ENCODE peak calls at places on chromosomes 4 and X, in ten cellular contexts. One of them, this sample, is unnamed.

GRCh38 chr4:83115000-83115399 is 471 bp upstream of the PLAC8 start:
- DNase-seq in CD4-positive, alpha-beta T cell: no peak
- DNase-seq in cardiac muscle cell: no peak
- DNase-seq in choroid plexus epithelial cell: peak; percentile 74
- DNase-seq in H9: no peak
- DNase-seq in cardiac fibroblast: peak; percentile 47
- DNase-seq in astrocyte of the spinal cord: peak; percentile 38
- DNase-seq in GM20000: no peak
- DNase-seq in WTC11: no peak
- DNase-seq in DND-41: no peak
- DNase-seq in this sample: no peak

GRCh38 chrX:42772874-42773273 is 5.1 kb downstream of the PPP1R2C start:
- DNase-seq in CD4-positive, alpha-beta T cell: no peak
- DNase-seq in cardiac muscle cell: no peak
- DNase-seq in choroid plexus epithelial cell: no peak
- DNase-seq in H9: no peak
- DNase-seq in cardiac fibroblast: no peak
- DNase-seq in astrocyte of the spinal cord: no peak
- DNase-seq in GM20000: no peak
- DNase-seq in WTC11: no peak
- DNase-seq in DND-41: no peak
- DNase-seq in this sample: no peak

GRCh38 chr4:101651778-101652177 is 138.8 kb upstream of the BANK1 start:
- DNase-seq in CD4-positive, alpha-beta T cell: no peak
- DNase-seq in cardiac muscle cell: peak; percentile 62
- DNase-seq in choroid plexus epithelial cell: no peak
- DNase-seq in H9: no peak
- DNase-seq in cardiac fibroblast: no peak
- DNase-seq in astrocyte of the spinal cord: no peak
- DNase-seq in GM20000: no peak
- DNase-seq in WTC11: no peak
- DNase-seq in DND-41: no peak
- DNase-seq in this sample: no peak

GRCh38 chr4:182143086-182143821 is 99.9 kb upstream of the TENM3 start:
- DNase-seq in CD4-positive, alpha-beta T cell: no peak
- DNase-seq in cardiac muscle cell: peak; percentile 12
- DNase-seq in choroid plexus epithelial cell: peak; percentile 25
- DNase-seq in H9: no peak
- DNase-seq in cardiac fibroblast: peak; percentile 23
- DNase-seq in astrocyte of the spinal cord: peak; percentile 28
- DNase-seq in GM20000: no peak
- DNase-seq in WTC11: peak; percentile 17
- DNase-seq in DND-41: no peak
- DNase-seq in this sample: no peak

GRCh38 chr4:35772291-35772690 is 472.0 kb downstream of the ARAP2 start:
- DNase-seq in CD4-positive, alpha-beta T cell: no peak
- DNase-seq in cardiac muscle cell: no peak
- DNase-seq in choroid plexus epithelial cell: no peak
- DNase-seq in H9: no peak
- DNase-seq in cardiac fibroblast: no peak
- DNase-seq in astrocyte of the spinal cord: peak; percentile 25
- DNase-seq in GM20000: no peak
- DNase-seq in WTC11: no peak
- DNase-seq in DND-41: no peak
- DNase-seq in this sample: no peak

GRCh38 chr4:48058620-48059530 is 42.3 kb downstream of the NIPAL1 start:
- DNase-seq in CD4-positive, alpha-beta T cell: no peak
- DNase-seq in cardiac muscle cell: no peak
- DNase-seq in choroid plexus epithelial cell: peak; percentile 9
- DNase-seq in H9: no peak
- DNase-seq in cardiac fibroblast: no peak
- DNase-seq in astrocyte of the spinal cord: no peak
- DNase-seq in GM20000: no peak
- DNase-seq in WTC11: no peak
- DNase-seq in DND-41: no peak
- DNase-seq in this sample: no peak

GRCh38 chrX:115330498-115331138 is 41.1 kb downstream of the LUZP4 start:
- DNase-seq in CD4-positive, alpha-beta T cell: no peak
- DNase-seq in cardiac muscle cell: peak; percentile 79
- DNase-seq in choroid plexus epithelial cell: peak; percentile 80
- DNase-seq in H9: peak; percentile 64
- DNase-seq in cardiac fibroblast: peak; percentile 81
- DNase-seq in astrocyte of the spinal cord: peak; percentile 70
- DNase-seq in GM20000: peak; percentile 50
- DNase-seq in WTC11: peak; percentile 18
- DNase-seq in DND-41: peak; percentile 10
- DNase-seq in this sample: peak; percentile 66

GRCh38 chr4:15691346-15692140 is 9.9 kb downstream of the FAM200B start:
- DNase-seq in CD4-positive, alpha-beta T cell: no peak
- DNase-seq in cardiac muscle cell: no peak
- DNase-seq in choroid plexus epithelial cell: peak; percentile 64
- DNase-seq in H9: no peak
- DNase-seq in cardiac fibroblast: peak; percentile 44
- DNase-seq in astrocyte of the spinal cord: peak; percentile 61
- DNase-seq in GM20000: no peak
- DNase-seq in WTC11: no peak
- DNase-seq in DND-41: no peak
- DNase-seq in this sample: no peak

GRCh38 chrX:111447298-111447697 is 35.3 kb upstream of the DCX start:
- DNase-seq in CD4-positive, alpha-beta T cell: no peak
- DNase-seq in cardiac muscle cell: peak; percentile 74
- DNase-seq in choroid plexus epithelial cell: peak; percentile 6
- DNase-seq in H9: peak; percentile 57
- DNase-seq in cardiac fibroblast: no peak
- DNase-seq in astrocyte of the spinal cord: no peak
- DNase-seq in GM20000: peak; percentile 0
- DNase-seq in WTC11: peak; percentile 41
- DNase-seq in DND-41: peak; percentile 15
- DNase-seq in this sample: no peak

GRCh38 chr4:175562537-175562936 is 249.5 kb downstream of the GPM6A start:
- DNase-seq in CD4-positive, alpha-beta T cell: no peak
- DNase-seq in cardiac muscle cell: no peak
- DNase-seq in choroid plexus epithelial cell: no peak
- DNase-seq in H9: no peak
- DNase-seq in cardiac fibroblast: no peak
- DNase-seq in astrocyte of the spinal cord: no peak
- DNase-seq in GM20000: no peak
- DNase-seq in WTC11: no peak
- DNase-seq in DND-41: no peak
- DNase-seq in this sample: no peak

GRCh38 chrX:94178145-94178790 is 504.3 kb downstream of the FAM133A start:
- DNase-seq in CD4-positive, alpha-beta T cell: no peak
- DNase-seq in cardiac muscle cell: no peak
- DNase-seq in choroid plexus epithelial cell: no peak
- DNase-seq in H9: no peak
- DNase-seq in cardiac fibroblast: no peak
- DNase-seq in astrocyte of the spinal cord: peak; percentile 24
- DNase-seq in GM20000: no peak
- DNase-seq in WTC11: no peak
- DNase-seq in DND-41: no peak
- DNase-seq in this sample: no peak

GRCh38 chr4:162475221-162475620 is 311.4 kb upstream of the FSTL5 start:
- DNase-seq in CD4-positive, alpha-beta T cell: no peak
- DNase-seq in cardiac muscle cell: peak; percentile 44
- DNase-seq in choroid plexus epithelial cell: peak; percentile 76
- DNase-seq in H9: no peak
- DNase-seq in cardiac fibroblast: no peak
- DNase-seq in astrocyte of the spinal cord: peak; percentile 55
- DNase-seq in GM20000: no peak
- DNase-seq in WTC11: no peak
- DNase-seq in DND-41: no peak
- DNase-seq in this sample: no peak

GRCh38 chrX:71096702-71097032 is 1.0 kb downstream of the FOXO4 start:
- DNase-seq in CD4-positive, alpha-beta T cell: no peak
- DNase-seq in cardiac muscle cell: no peak
- DNase-seq in choroid plexus epithelial cell: no peak
- DNase-seq in H9: no peak
- DNase-seq in cardiac fibroblast: no peak
- DNase-seq in astrocyte of the spinal cord: no peak
- DNase-seq in GM20000: no peak
- DNase-seq in WTC11: no peak
- DNase-seq in DND-41: no peak
- DNase-seq in this sample: no peak

GRCh38 chr4:111454961-111455360 is 690.3 kb upstream of the FAM241A start:
- DNase-seq in CD4-positive, alpha-beta T cell: no peak
- DNase-seq in cardiac muscle cell: no peak
- DNase-seq in choroid plexus epithelial cell: peak; percentile 3
- DNase-seq in H9: peak; percentile 61
- DNase-seq in cardiac fibroblast: no peak
- DNase-seq in astrocyte of the spinal cord: no peak
- DNase-seq in GM20000: no peak
- DNase-seq in WTC11: peak; percentile 26
- DNase-seq in DND-41: no peak
- DNase-seq in this sample: no peak

GRCh38 chrX:95903490-95903889 is 781.2 kb upstream of the DIAPH2 start:
- DNase-seq in CD4-positive, alpha-beta T cell: no peak
- DNase-seq in cardiac muscle cell: peak; percentile 36
- DNase-seq in choroid plexus epithelial cell: peak; percentile 5
- DNase-seq in H9: peak; percentile 61
- DNase-seq in cardiac fibroblast: no peak
- DNase-seq in astrocyte of the spinal cord: no peak
- DNase-seq in GM20000: no peak
- DNase-seq in WTC11: no peak
- DNase-seq in DND-41: no peak
- DNase-seq in this sample: no peak

GRCh38 chr4:46927201-46927600 is 18.2 kb upstream of the COX7B2 start:
- DNase-seq in CD4-positive, alpha-beta T cell: no peak
- DNase-seq in cardiac muscle cell: no peak
- DNase-seq in choroid plexus epithelial cell: peak; percentile 5
- DNase-seq in H9: no peak
- DNase-seq in cardiac fibroblast: no peak
- DNase-seq in astrocyte of the spinal cord: no peak
- DNase-seq in GM20000: no peak
- DNase-seq in WTC11: no peak
- DNase-seq in DND-41: no peak
- DNase-seq in this sample: no peak

GRCh38 chr4:46933686-46934085 is 24.6 kb upstream of the COX7B2 start:
- DNase-seq in CD4-positive, alpha-beta T cell: no peak
- DNase-seq in cardiac muscle cell: no peak
- DNase-seq in choroid plexus epithelial cell: no peak
- DNase-seq in H9: no peak
- DNase-seq in cardiac fibroblast: no peak
- DNase-seq in astrocyte of the spinal cord: no peak
- DNase-seq in GM20000: no peak
- DNase-seq in WTC11: no peak
- DNase-seq in DND-41: no peak
- DNase-seq in this sample: no peak

GRCh38 chr4:46930866-46931265 is 21.8 kb upstream of the COX7B2 start:
- DNase-seq in CD4-positive, alpha-beta T cell: no peak
- DNase-seq in cardiac muscle cell: no peak
- DNase-seq in choroid plexus epithelial cell: no peak
- DNase-seq in H9: no peak
- DNase-seq in cardiac fibroblast: no peak
- DNase-seq in astrocyte of the spinal cord: no peak
- DNase-seq in GM20000: no peak
- DNase-seq in WTC11: no peak
- DNase-seq in DND-41: no peak
- DNase-seq in this sample: no peak

GRCh38 chr4:46934731-46935130 is 25.7 kb upstream of the COX7B2 start:
- DNase-seq in CD4-positive, alpha-beta T cell: no peak
- DNase-seq in cardiac muscle cell: no peak
- DNase-seq in choroid plexus epithelial cell: no peak
- DNase-seq in H9: no peak
- DNase-seq in cardiac fibroblast: no peak
- DNase-seq in astrocyte of the spinal cord: no peak
- DNase-seq in GM20000: no peak
- DNase-seq in WTC11: no peak
- DNase-seq in DND-41: no peak
- DNase-seq in this sample: no peak

GRCh38 chr4:46931981-46932380 is 22.9 kb upstream of the COX7B2 start:
- DNase-seq in CD4-positive, alpha-beta T cell: no peak
- DNase-seq in cardiac muscle cell: peak; percentile 61
- DNase-seq in choroid plexus epithelial cell: peak; percentile 78
- DNase-seq in H9: peak; percentile 47
- DNase-seq in cardiac fibroblast: peak; percentile 48
- DNase-seq in astrocyte of the spinal cord: peak; percentile 62
- DNase-seq in GM20000: peak; percentile 24
- DNase-seq in WTC11: peak; percentile 49
- DNase-seq in DND-41: peak; percentile 33
- DNase-seq in this sample: no peak
- TF ChIP-seq CTCF in CD4-positive, alpha-beta T cell: no peak
- TF ChIP-seq CTCF in cardiac muscle cell: peak; percentile 72
- TF ChIP-seq CTCF in choroid plexus epithelial cell: peak; percentile 88
- TF ChIP-seq CTCF in H9: peak; percentile 83
- TF ChIP-seq CTCF in cardiac fibroblast: peak; percentile 67
- TF ChIP-seq CTCF in astrocyte of the spinal cord: peak; percentile 73
- TF ChIP-seq CTCF in GM20000: peak; percentile 56
- TF ChIP-seq CTCF in WTC11: peak; percentile 40
- TF ChIP-seq CTCF in DND-41: peak; percentile 70
- TF ChIP-seq CTCF in this sample: no peak

GRCh38 chr4:3346146-3346545 is 53.3 kb downstream of the RGS12 start:
- DNase-seq in CD4-positive, alpha-beta T cell: no peak
- DNase-seq in cardiac muscle cell: peak; percentile 74
- DNase-seq in choroid plexus epithelial cell: peak; percentile 92
- DNase-seq in H9: no peak
- DNase-seq in cardiac fibroblast: peak; percentile 86
- DNase-seq in astrocyte of the spinal cord: peak; percentile 75
- DNase-seq in GM20000: peak; percentile 85
- DNase-seq in WTC11: no peak
- DNase-seq in DND-41: peak; percentile 49
- DNase-seq in this sample: no peak
- TF ChIP-seq CTCF in CD4-positive, alpha-beta T cell: peak; percentile 96
- TF ChIP-seq CTCF in cardiac muscle cell: peak; percentile 86
- TF ChIP-seq CTCF in choroid plexus epithelial cell: peak; percentile 85
- TF ChIP-seq CTCF in H9: peak; percentile 94
- TF ChIP-seq CTCF in cardiac fibroblast: peak; percentile 89
- TF ChIP-seq CTCF in astrocyte of the spinal cord: peak; percentile 84
- TF ChIP-seq CTCF in GM20000: peak; percentile 41
- TF ChIP-seq CTCF in WTC11: peak; percentile 73
- TF ChIP-seq CTCF in DND-41: peak; percentile 83
- TF ChIP-seq CTCF in this sample: peak; percentile 81

GRCh38 chr4:27096142-27096824 is 235.6 kb downstream of the STIM2 start:
- DNase-seq in CD4-positive, alpha-beta T cell: no peak
- DNase-seq in cardiac muscle cell: no peak
- DNase-seq in choroid plexus epithelial cell: no peak
- DNase-seq in H9: no peak
- DNase-seq in cardiac fibroblast: no peak
- DNase-seq in astrocyte of the spinal cord: peak; percentile 16
- DNase-seq in GM20000: no peak
- DNase-seq in WTC11: peak; percentile 18
- DNase-seq in DND-41: no peak
- DNase-seq in this sample: no peak
- TF ChIP-seq CTCF in CD4-positive, alpha-beta T cell: no peak
- TF ChIP-seq CTCF in cardiac muscle cell: no peak
- TF ChIP-seq CTCF in choroid plexus epithelial cell: no peak
- TF ChIP-seq CTCF in H9: peak; percentile 64
- TF ChIP-seq CTCF in cardiac fibroblast: no peak
- TF ChIP-seq CTCF in astrocyte of the spinal cord: no peak
- TF ChIP-seq CTCF in GM20000: no peak
- TF ChIP-seq CTCF in WTC11: no peak
- TF ChIP-seq CTCF in DND-41: no peak
- TF ChIP-seq CTCF in this sample: peak; percentile 30

DNA sequence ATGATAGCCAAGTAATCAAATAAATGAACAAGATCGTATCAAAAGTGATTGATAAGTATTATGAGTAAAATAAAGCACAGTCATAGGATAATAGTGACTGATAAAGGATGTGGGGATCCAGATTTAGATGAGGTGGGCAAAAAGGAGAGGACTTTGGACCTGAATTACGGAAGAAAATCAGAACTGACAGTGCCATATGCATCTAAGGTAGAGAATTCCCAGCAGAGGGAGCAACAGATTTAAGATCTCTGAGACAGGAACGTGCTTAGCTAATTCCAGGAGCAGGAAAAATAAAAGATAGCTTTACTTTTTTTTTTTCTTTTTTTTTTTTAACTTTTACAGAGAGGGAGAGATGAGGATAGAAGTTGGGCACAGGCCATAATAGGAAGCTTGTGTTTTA is 189.9 kb downstream of the NWD2 start:
- DNase-seq in CD4-positive, alpha-beta T cell: no peak
- DNase-seq in cardiac muscle cell: no peak
- DNase-seq in choroid plexus epithelial cell: peak; percentile 28
- DNase-seq in H9: no peak
- DNase-seq in cardiac fibroblast: peak; percentile 29
- DNase-seq in astrocyte of the spinal cord: no peak
- DNase-seq in GM20000: no peak
- DNase-seq in WTC11: no peak
- DNase-seq in DND-41: no peak
- DNase-seq in this sample: no peak
- TF ChIP-seq CTCF in CD4-positive, alpha-beta T cell: no peak
- TF ChIP-seq CTCF in cardiac muscle cell: peak; percentile 34
- TF ChIP-seq CTCF in choroid plexus epithelial cell: peak; percentile 16
- TF ChIP-seq CTCF in H9: peak; percentile 35
- TF ChIP-seq CTCF in cardiac fibroblast: peak; percentile 14
- TF ChIP-seq CTCF in astrocyte of the spinal cord: peak; percentile 17
- TF ChIP-seq CTCF in GM20000: no peak
- TF ChIP-seq CTCF in WTC11: no peak
- TF ChIP-seq CTCF in DND-41: no peak
- TF ChIP-seq CTCF in this sample: no peak